ENCODE peak calls at places on chromosome 11, in seven cellular contexts. D is GM03348; I is AG09309; B is cardiac muscle cell; P is activated CD4-positive, alpha-beta T cell treated with anti-CD3 and anti-CD28 coated beads for 24 hours; H is HT-29; N is stimulated activated naive CD4-positive, alpha-beta T cell. M is an unnamed sample.

GRCh38 chr11:27427183-27427980 is 45.2 kb downstream of the LGR4 start:
- DNase-seq in D (peak; percentile 53), I (no peak), B (no peak), P (no peak), H (no peak), N (no peak), M (no peak)

GRCh38 chr11:32830413-32830738 is 649 bp downstream of the PRRG4 start:
- DNase-seq in D (no peak), I (no peak), B (no peak), P (no peak), H (peak; percentile 82), N (no peak), M (no peak)

GRCh38 chr11:134362192-134362901 is 30.6 kb downstream of the GLB1L2 start:
- DNase-seq in D (no peak), I (no peak), B (no peak), P (no peak), H (no peak), N (no peak), M (no peak)

GRCh38 chr11:86671386-86672006 is 920 bp downstream of the ME3 start:
- DNase-seq in D (peak; percentile 75), I (no peak), B (no peak), P (peak; percentile 11), H (peak; percentile 67), N (no peak), M (peak; percentile 5)

GRCh38 chr11:131275580-131275979 is 94.8 kb upstream of the NTM start:
- DNase-seq in D (no peak), I (no peak), B (peak; percentile 30), P (no peak), H (no peak), N (no peak), M (no peak)

GRCh38 chr11:9276571-9276970 is 11.4 kb upstream of the DENND5A start:
- DNase-seq in D (no peak), I (no peak), B (no peak), P (no peak), H (peak; percentile 51), N (no peak), M (no peak)

GRCh38 chr11:60336767-60337391 is 9.8 kb downstream of the MS4A6E start:
- DNase-seq in D (no peak), I (no peak), B (no peak), P (no peak), H (no peak), N (no peak), M (no peak)

GRCh38 chr11:118295834-118296454 is 8.6 kb upstream of the CD3E start:
- DNase-seq in D (peak; percentile 17), I (no peak), B (peak; percentile 28), P (no peak), H (peak; percentile 77), N (no peak), M (no peak)

GRCh38 chr11:35391922-35392813 is 27.2 kb downstream of the SLC1A2 start:
- DNase-seq in D (peak; percentile 90), I (peak; percentile 45), B (peak; percentile 87), P (peak; percentile 90), H (peak; percentile 90), N (peak; percentile 82), M (peak; percentile 96)

GRCh38 chr11:83278351-83278750 is 7.8 kb downstream of the CCDC90B start:
- DNase-seq in D (peak; percentile 50), I (no peak), B (no peak), P (no peak), H (no peak), N (no peak), M (no peak)

GRCh38 chr11:10654211-10655150 is 39.1 kb downstream of the IRAG1 start:
- DNase-seq in D (peak; percentile 75), I (no peak), B (peak; percentile 42), P (no peak), H (peak; percentile 74), N (no peak), M (peak; percentile 45)

GRCh38 chr11:130711193-130711592 is 205.1 kb downstream of the SNX19 start:
- DNase-seq in D (no peak), I (no peak), B (no peak), P (no peak), H (no peak), N (no peak), M (no peak)

GRCh38 chr11:69212121-69213110 is 56.7 kb downstream of the SMIM38 start:
- DNase-seq in D (no peak), I (no peak), B (no peak), P (no peak), H (no peak), N (no peak), M (no peak)

GRCh38 chr11:35040221-35040942 is 98.6 kb upstream of the CD44 start:
- DNase-seq in D (peak; percentile 15), I (no peak), B (no peak), P (peak; percentile 31), H (no peak), N (peak; percentile 39), M (no peak)

GRCh38 chr11:84398017-84398626 is 1112.0 kb upstream of the CCDC90B start:
- DNase-seq in D (peak; percentile 48), I (peak; percentile 17), B (peak; percentile 37), P (no peak), H (peak; percentile 57), N (no peak), M (peak; percentile 9)

GRCh38 chr11:63839508-63840355 is 822 bp downstream of the MARK2 start:
- DNase-seq in D (no peak), I (no peak), B (peak; percentile 46), P (peak; percentile 16), H (peak; percentile 58), N (peak; percentile 39), M (peak; percentile 42)

GRCh38 chr11:61294717-61295595 is at the start of gene VWCE:
- DNase-seq in D (peak; percentile 85), I (no peak), B (peak; percentile 86), P (peak; percentile 54), H (peak; percentile 59), N (peak; percentile 47), M (peak; percentile 80)

GRCh38 chr11:87180743-87181142 is 143.0 kb downstream of the TMEM135 start:
- DNase-seq in D (peak; percentile 64), I (peak; percentile 14), B (no peak), P (no peak), H (no peak), N (no peak), M (no peak)

GRCh38 chr11:95089620-95090542 is at the start of gene ENDOD1:
- DNase-seq in D (peak; percentile 95), I (no peak), B (peak; percentile 89), P (peak; percentile 70), H (peak; percentile 89), N (peak; percentile 81), M (peak; percentile 77)

GRCh38 chr11:46051102-46051501 is 70.2 kb downstream of the PHF21A start:
- DNase-seq in D (no peak), I (no peak), B (no peak), P (no peak), H (no peak), N (no peak), M (no peak)

GRCh38 chr11:2538951-2539735 is 94.3 kb downstream of the KCNQ1 start:
- DNase-seq in D (no peak), I (no peak), B (no peak), P (no peak), H (no peak), N (no peak), M (no peak)

GRCh38 chr11:39374963-39375698 is 2084.3 kb downstream of the LRRC4C start:
- DNase-seq in D (peak; percentile 39), I (no peak), B (peak; percentile 51), P (no peak), H (peak; percentile 66), N (no peak), M (peak; percentile 7)

GRCh38 chr11:10490032-10490397 is 35.0 kb downstream of the AMPD3 start:
- DNase-seq in D (no peak), I (no peak), B (no peak), P (no peak), H (no peak), N (no peak), M (no peak)

M was measured in endothelial cell.